ENCODE peak calls at places on chromosomes 3 and 15, in six cellular contexts. D, E, N, K, V and B are unnamed samples.

GRCh38 chr3:127796751-127797150 is 25.6 kb downstream of the MGLL start:
- DNase-seq in D (no peak), E (no peak), N (peak; percentile 71), K (no peak), V (no peak), B (no peak)

GRCh38 chr3:94453864-94454263 is 391.0 kb downstream of the NSUN3 start:
- DNase-seq in D (no peak), E (no peak), N (no peak), K (no peak), V (no peak), B (no peak)

GRCh38 chr3:64163019-64163754 is 62.1 kb downstream of the PRICKLE2 start:
- DNase-seq in D (no peak), E (no peak), N (no peak), K (no peak), V (no peak), B (no peak)

GRCh38 chr3:52441122-52441771 is 3.7 kb downstream of the SEMA3G start:
- DNase-seq in D (no peak), E (peak; percentile 50), N (no peak), K (no peak), V (no peak), B (no peak)

GRCh38 chr15:49605588-49605987 is 15.0 kb downstream of the FAM227B start:
- DNase-seq in D (no peak), E (peak; percentile 62), N (no peak), K (no peak), V (no peak), B (no peak)

GRCh38 chr3:180617049-180617448 is 15.1 kb downstream of the TTC14 start:
- DNase-seq in D (no peak), E (no peak), N (no peak), K (no peak), V (no peak), B (no peak)

GRCh38 chr3:10738688-10739372 is 77.2 kb upstream of the SLC6A11 start:
- DNase-seq in D (peak; percentile 75), E (peak; percentile 96), N (peak; percentile 90), K (peak; percentile 36), V (peak; percentile 89), B (peak; percentile 23)

GRCh38 chr3:64830681-64831080 is 142.9 kb upstream of the ADAMTS9 start:
- DNase-seq in D (no peak), E (no peak), N (no peak), K (no peak), V (no peak), B (no peak)

GRCh38 chr15:86317379-86317745 is 237.7 kb downstream of the AGBL1 start:
- DNase-seq in D (no peak), E (no peak), N (no peak), K (no peak), V (no peak), B (no peak)

GRCh38 chr3:114827495-114827894 is 319.6 kb downstream of the ZBTB20 start:
- DNase-seq in D (no peak), E (no peak), N (no peak), K (peak; percentile 43), V (no peak), B (peak; percentile 8)

GRCh38 chr3:46714728-46715506 is 2.8 kb downstream of the PRSS50 start:
- DNase-seq in D (no peak), E (no peak), N (peak; percentile 72), K (no peak), V (no peak), B (no peak)

GRCh38 chr15:57921371-57921770 is 144.1 kb downstream of the ALDH1A2 start:
- DNase-seq in D (no peak), E (no peak), N (no peak), K (no peak), V (no peak), B (no peak)